ENCODE peak calls at places on chromosomes 6 and 20, in ten cellular contexts. One of them, this sample, is unnamed.

GRCh38 chr20:47365023-47365764 is 8.7 kb upstream of the ZMYND8 start:
- ATAC-seq in stimulated activated naive CD8-positive, alpha-beta T cell treated with anti-CD3 and anti-CD28 coated beads, Interleukin-15, Interleukin-2, amounts not matched to agents 100 U/mL and 50 U/mL, for 24 hours: no peak
- ATAC-seq in foreskin keratinocyte: no peak
- ATAC-seq in central memory CD8-positive, alpha-beta T cell: no peak
- ATAC-seq in right lobe of liver: no peak
- ATAC-seq in activated naive CD8-positive, alpha-beta T cell treated with anti-CD3 and anti-CD28 coated beads, Interleukin-2, amount 50 U/mL, for 24 hours: no peak
- ATAC-seq in left lobe of liver: no peak
- ATAC-seq in activated CD4-positive, CD25-positive, alpha-beta regulatory T cell treated with anti-CD3 and anti-CD28 coated beads, Interleukin-2, amount 50 U/mL, for 24 hours: no peak
- ATAC-seq in right cardiac atrium: no peak
- ATAC-seq in sciatic nerve: no peak
- ATAC-seq in this sample: no peak

GRCh38 chr6:31680226-31680840 is 534 bp downstream of the LY6G5C start:
- ATAC-seq in stimulated activated naive CD8-positive, alpha-beta T cell treated with anti-CD3 and anti-CD28 coated beads, Interleukin-15, Interleukin-2, amounts not matched to agents 100 U/mL and 50 U/mL, for 24 hours: peak
- ATAC-seq in foreskin keratinocyte: peak
- ATAC-seq in central memory CD8-positive, alpha-beta T cell: peak
- ATAC-seq in right lobe of liver: no peak
- ATAC-seq in activated naive CD8-positive, alpha-beta T cell treated with anti-CD3 and anti-CD28 coated beads, Interleukin-2, amount 50 U/mL, for 24 hours: peak
- ATAC-seq in left lobe of liver: no peak
- ATAC-seq in activated CD4-positive, CD25-positive, alpha-beta regulatory T cell treated with anti-CD3 and anti-CD28 coated beads, Interleukin-2, amount 50 U/mL, for 24 hours: no peak
- ATAC-seq in right cardiac atrium: no peak
- ATAC-seq in sciatic nerve: no peak
- ATAC-seq in this sample: no peak

GRCh38 chr6:12592634-12593033 is 123.9 kb upstream of the PHACTR1 start:
- ATAC-seq in stimulated activated naive CD8-positive, alpha-beta T cell treated with anti-CD3 and anti-CD28 coated beads, Interleukin-15, Interleukin-2, amounts not matched to agents 100 U/mL and 50 U/mL, for 24 hours: no peak
- ATAC-seq in foreskin keratinocyte: peak
- ATAC-seq in central memory CD8-positive, alpha-beta T cell: no peak
- ATAC-seq in right lobe of liver: no peak
- ATAC-seq in activated naive CD8-positive, alpha-beta T cell treated with anti-CD3 and anti-CD28 coated beads, Interleukin-2, amount 50 U/mL, for 24 hours: no peak
- ATAC-seq in left lobe of liver: no peak
- ATAC-seq in activated CD4-positive, CD25-positive, alpha-beta regulatory T cell treated with anti-CD3 and anti-CD28 coated beads, Interleukin-2, amount 50 U/mL, for 24 hours: no peak
- ATAC-seq in right cardiac atrium: no peak
- ATAC-seq in sciatic nerve: no peak
- ATAC-seq in this sample: no peak

GRCh38 chr6:106177786-106178185 is 91.7 kb downstream of the PRDM1 start:
- ATAC-seq in stimulated activated naive CD8-positive, alpha-beta T cell treated with anti-CD3 and anti-CD28 coated beads, Interleukin-15, Interleukin-2, amounts not matched to agents 100 U/mL and 50 U/mL, for 24 hours: no peak
- ATAC-seq in foreskin keratinocyte: no peak
- ATAC-seq in central memory CD8-positive, alpha-beta T cell: no peak
- ATAC-seq in right lobe of liver: no peak
- ATAC-seq in activated naive CD8-positive, alpha-beta T cell treated with anti-CD3 and anti-CD28 coated beads, Interleukin-2, amount 50 U/mL, for 24 hours: no peak
- ATAC-seq in left lobe of liver: no peak
- ATAC-seq in activated CD4-positive, CD25-positive, alpha-beta regulatory T cell treated with anti-CD3 and anti-CD28 coated beads, Interleukin-2, amount 50 U/mL, for 24 hours: no peak
- ATAC-seq in right cardiac atrium: no peak
- ATAC-seq in sciatic nerve: no peak
- ATAC-seq in this sample: no peak

GRCh38 chr6:37142047-37142614 is 27.8 kb upstream of the PIM1 start:
- ATAC-seq in stimulated activated naive CD8-positive, alpha-beta T cell treated with anti-CD3 and anti-CD28 coated beads, Interleukin-15, Interleukin-2, amounts not matched to agents 100 U/mL and 50 U/mL, for 24 hours: no peak
- ATAC-seq in foreskin keratinocyte: no peak
- ATAC-seq in central memory CD8-positive, alpha-beta T cell: no peak
- ATAC-seq in right lobe of liver: no peak
- ATAC-seq in activated naive CD8-positive, alpha-beta T cell treated with anti-CD3 and anti-CD28 coated beads, Interleukin-2, amount 50 U/mL, for 24 hours: no peak
- ATAC-seq in left lobe of liver: no peak
- ATAC-seq in activated CD4-positive, CD25-positive, alpha-beta regulatory T cell treated with anti-CD3 and anti-CD28 coated beads, Interleukin-2, amount 50 U/mL, for 24 hours: no peak
- ATAC-seq in right cardiac atrium: no peak
- ATAC-seq in sciatic nerve: no peak
- ATAC-seq in this sample: no peak

GRCh38 chr20:63919130-63919529 is 24.2 kb downstream of the DNAJC5 start:
- ATAC-seq in stimulated activated naive CD8-positive, alpha-beta T cell treated with anti-CD3 and anti-CD28 coated beads, Interleukin-15, Interleukin-2, amounts not matched to agents 100 U/mL and 50 U/mL, for 24 hours: no peak
- ATAC-seq in foreskin keratinocyte: no peak
- ATAC-seq in central memory CD8-positive, alpha-beta T cell: no peak
- ATAC-seq in right lobe of liver: no peak
- ATAC-seq in activated naive CD8-positive, alpha-beta T cell treated with anti-CD3 and anti-CD28 coated beads, Interleukin-2, amount 50 U/mL, for 24 hours: no peak
- ATAC-seq in left lobe of liver: no peak
- ATAC-seq in activated CD4-positive, CD25-positive, alpha-beta regulatory T cell treated with anti-CD3 and anti-CD28 coated beads, Interleukin-2, amount 50 U/mL, for 24 hours: no peak
- ATAC-seq in right cardiac atrium: no peak
- ATAC-seq in sciatic nerve: no peak
- ATAC-seq in this sample: no peak

GRCh38 chr6:42100029-42100901 is 42.2 kb downstream of the C6orf132 start:
- ATAC-seq in stimulated activated naive CD8-positive, alpha-beta T cell treated with anti-CD3 and anti-CD28 coated beads, Interleukin-15, Interleukin-2, amounts not matched to agents 100 U/mL and 50 U/mL, for 24 hours: peak
- ATAC-seq in foreskin keratinocyte: peak
- ATAC-seq in central memory CD8-positive, alpha-beta T cell: no peak
- ATAC-seq in right lobe of liver: no peak
- ATAC-seq in activated naive CD8-positive, alpha-beta T cell treated with anti-CD3 and anti-CD28 coated beads, Interleukin-2, amount 50 U/mL, for 24 hours: peak
- ATAC-seq in left lobe of liver: no peak
- ATAC-seq in activated CD4-positive, CD25-positive, alpha-beta regulatory T cell treated with anti-CD3 and anti-CD28 coated beads, Interleukin-2, amount 50 U/mL, for 24 hours: no peak
- ATAC-seq in right cardiac atrium: no peak
- ATAC-seq in sciatic nerve: peak
- ATAC-seq in this sample: peak

GRCh38 chr6:166307981-166308768 is at the start of gene PRR18:
- ATAC-seq in stimulated activated naive CD8-positive, alpha-beta T cell treated with anti-CD3 and anti-CD28 coated beads, Interleukin-15, Interleukin-2, amounts not matched to agents 100 U/mL and 50 U/mL, for 24 hours: peak
- ATAC-seq in foreskin keratinocyte: peak
- ATAC-seq in central memory CD8-positive, alpha-beta T cell: peak
- ATAC-seq in right lobe of liver: peak
- ATAC-seq in activated naive CD8-positive, alpha-beta T cell treated with anti-CD3 and anti-CD28 coated beads, Interleukin-2, amount 50 U/mL, for 24 hours: peak
- ATAC-seq in left lobe of liver: peak
- ATAC-seq in activated CD4-positive, CD25-positive, alpha-beta regulatory T cell treated with anti-CD3 and anti-CD28 coated beads, Interleukin-2, amount 50 U/mL, for 24 hours: no peak
- ATAC-seq in right cardiac atrium: peak
- ATAC-seq in sciatic nerve: no peak
- ATAC-seq in this sample: peak

GRCh38 chr20:47209982-47210381 is 146.5 kb downstream of the ZMYND8 start:
- ATAC-seq in stimulated activated naive CD8-positive, alpha-beta T cell treated with anti-CD3 and anti-CD28 coated beads, Interleukin-15, Interleukin-2, amounts not matched to agents 100 U/mL and 50 U/mL, for 24 hours: no peak
- ATAC-seq in foreskin keratinocyte: no peak
- ATAC-seq in central memory CD8-positive, alpha-beta T cell: no peak
- ATAC-seq in right lobe of liver: no peak
- ATAC-seq in activated naive CD8-positive, alpha-beta T cell treated with anti-CD3 and anti-CD28 coated beads, Interleukin-2, amount 50 U/mL, for 24 hours: no peak
- ATAC-seq in left lobe of liver: no peak
- ATAC-seq in activated CD4-positive, CD25-positive, alpha-beta regulatory T cell treated with anti-CD3 and anti-CD28 coated beads, Interleukin-2, amount 50 U/mL, for 24 hours: no peak
- ATAC-seq in right cardiac atrium: no peak
- ATAC-seq in sciatic nerve: no peak
- ATAC-seq in this sample: no peak

GRCh38 chr6:138563650-138564049 is 64.4 kb upstream of the NHSL1 start:
- ATAC-seq in stimulated activated naive CD8-positive, alpha-beta T cell treated with anti-CD3 and anti-CD28 coated beads, Interleukin-15, Interleukin-2, amounts not matched to agents 100 U/mL and 50 U/mL, for 24 hours: no peak
- ATAC-seq in foreskin keratinocyte: peak
- ATAC-seq in central memory CD8-positive, alpha-beta T cell: no peak
- ATAC-seq in right lobe of liver: no peak
- ATAC-seq in activated naive CD8-positive, alpha-beta T cell treated with anti-CD3 and anti-CD28 coated beads, Interleukin-2, amount 50 U/mL, for 24 hours: no peak
- ATAC-seq in left lobe of liver: no peak
- ATAC-seq in activated CD4-positive, CD25-positive, alpha-beta regulatory T cell treated with anti-CD3 and anti-CD28 coated beads, Interleukin-2, amount 50 U/mL, for 24 hours: no peak
- ATAC-seq in right cardiac atrium: no peak
- ATAC-seq in sciatic nerve: no peak
- ATAC-seq in this sample: no peak

GRCh38 chr6:43798688-43799444 is 28.9 kb downstream of the VEGFA start:
- ATAC-seq in stimulated activated naive CD8-positive, alpha-beta T cell treated with anti-CD3 and anti-CD28 coated beads, Interleukin-15, Interleukin-2, amounts not matched to agents 100 U/mL and 50 U/mL, for 24 hours: peak
- ATAC-seq in foreskin keratinocyte: peak
- ATAC-seq in central memory CD8-positive, alpha-beta T cell: no peak
- ATAC-seq in right lobe of liver: peak
- ATAC-seq in activated naive CD8-positive, alpha-beta T cell treated with anti-CD3 and anti-CD28 coated beads, Interleukin-2, amount 50 U/mL, for 24 hours: peak
- ATAC-seq in left lobe of liver: peak
- ATAC-seq in activated CD4-positive, CD25-positive, alpha-beta regulatory T cell treated with anti-CD3 and anti-CD28 coated beads, Interleukin-2, amount 50 U/mL, for 24 hours: peak
- ATAC-seq in right cardiac atrium: peak
- ATAC-seq in sciatic nerve: no peak
- ATAC-seq in this sample: no peak

GRCh38 chr6:74715362-74716068 is 490.3 kb downstream of the COL12A1 start:
- ATAC-seq in stimulated activated naive CD8-positive, alpha-beta T cell treated with anti-CD3 and anti-CD28 coated beads, Interleukin-15, Interleukin-2, amounts not matched to agents 100 U/mL and 50 U/mL, for 24 hours: no peak
- ATAC-seq in foreskin keratinocyte: peak
- ATAC-seq in central memory CD8-positive, alpha-beta T cell: no peak
- ATAC-seq in right lobe of liver: no peak
- ATAC-seq in activated naive CD8-positive, alpha-beta T cell treated with anti-CD3 and anti-CD28 coated beads, Interleukin-2, amount 50 U/mL, for 24 hours: no peak
- ATAC-seq in left lobe of liver: no peak
- ATAC-seq in activated CD4-positive, CD25-positive, alpha-beta regulatory T cell treated with anti-CD3 and anti-CD28 coated beads, Interleukin-2, amount 50 U/mL, for 24 hours: no peak
- ATAC-seq in right cardiac atrium: no peak
- ATAC-seq in sciatic nerve: no peak
- ATAC-seq in this sample: no peak

GRCh38 chr6:148790817-148791216 is 44.0 kb downstream of the UST start:
- ATAC-seq in stimulated activated naive CD8-positive, alpha-beta T cell treated with anti-CD3 and anti-CD28 coated beads, Interleukin-15, Interleukin-2, amounts not matched to agents 100 U/mL and 50 U/mL, for 24 hours: no peak
- ATAC-seq in foreskin keratinocyte: no peak
- ATAC-seq in central memory CD8-positive, alpha-beta T cell: no peak
- ATAC-seq in right lobe of liver: no peak
- ATAC-seq in activated naive CD8-positive, alpha-beta T cell treated with anti-CD3 and anti-CD28 coated beads, Interleukin-2, amount 50 U/mL, for 24 hours: no peak
- ATAC-seq in left lobe of liver: no peak
- ATAC-seq in activated CD4-positive, CD25-positive, alpha-beta regulatory T cell treated with anti-CD3 and anti-CD28 coated beads, Interleukin-2, amount 50 U/mL, for 24 hours: no peak
- ATAC-seq in right cardiac atrium: no peak
- ATAC-seq in sciatic nerve: no peak
- ATAC-seq in this sample: no peak

GRCh38 chr6:142355481-142356174 is 53.8 kb downstream of the ADGRG6 start:
- ATAC-seq in stimulated activated naive CD8-positive, alpha-beta T cell treated with anti-CD3 and anti-CD28 coated beads, Interleukin-15, Interleukin-2, amounts not matched to agents 100 U/mL and 50 U/mL, for 24 hours: peak
- ATAC-seq in foreskin keratinocyte: peak
- ATAC-seq in central memory CD8-positive, alpha-beta T cell: peak
- ATAC-seq in right lobe of liver: no peak
- ATAC-seq in activated naive CD8-positive, alpha-beta T cell treated with anti-CD3 and anti-CD28 coated beads, Interleukin-2, amount 50 U/mL, for 24 hours: peak
- ATAC-seq in left lobe of liver: no peak
- ATAC-seq in activated CD4-positive, CD25-positive, alpha-beta regulatory T cell treated with anti-CD3 and anti-CD28 coated beads, Interleukin-2, amount 50 U/mL, for 24 hours: peak
- ATAC-seq in right cardiac atrium: no peak
- ATAC-seq in sciatic nerve: no peak
- ATAC-seq in this sample: no peak

GRCh38 chr6:88538130-88538706 is 372.1 kb upstream of the CNR1 start:
- ATAC-seq in stimulated activated naive CD8-positive, alpha-beta T cell treated with anti-CD3 and anti-CD28 coated beads, Interleukin-15, Interleukin-2, amounts not matched to agents 100 U/mL and 50 U/mL, for 24 hours: no peak
- ATAC-seq in foreskin keratinocyte: no peak
- ATAC-seq in central memory CD8-positive, alpha-beta T cell: no peak
- ATAC-seq in right lobe of liver: no peak
- ATAC-seq in activated naive CD8-positive, alpha-beta T cell treated with anti-CD3 and anti-CD28 coated beads, Interleukin-2, amount 50 U/mL, for 24 hours: no peak
- ATAC-seq in left lobe of liver: no peak
- ATAC-seq in activated CD4-positive, CD25-positive, alpha-beta regulatory T cell treated with anti-CD3 and anti-CD28 coated beads, Interleukin-2, amount 50 U/mL, for 24 hours: no peak
- ATAC-seq in right cardiac atrium: no peak
- ATAC-seq in sciatic nerve: no peak
- ATAC-seq in this sample: no peak

GRCh38 chr6:46090115-46091079 is 39.4 kb upstream of the ENPP4 start:
- ATAC-seq in stimulated activated naive CD8-positive, alpha-beta T cell treated with anti-CD3 and anti-CD28 coated beads, Interleukin-15, Interleukin-2, amounts not matched to agents 100 U/mL and 50 U/mL, for 24 hours: peak
- ATAC-seq in foreskin keratinocyte: peak
- ATAC-seq in central memory CD8-positive, alpha-beta T cell: no peak
- ATAC-seq in right lobe of liver: peak
- ATAC-seq in activated naive CD8-positive, alpha-beta T cell treated with anti-CD3 and anti-CD28 coated beads, Interleukin-2, amount 50 U/mL, for 24 hours: peak
- ATAC-seq in left lobe of liver: peak
- ATAC-seq in activated CD4-positive, CD25-positive, alpha-beta regulatory T cell treated with anti-CD3 and anti-CD28 coated beads, Interleukin-2, amount 50 U/mL, for 24 hours: no peak
- ATAC-seq in right cardiac atrium: peak
- ATAC-seq in sciatic nerve: peak
- ATAC-seq in this sample: no peak

GRCh38 chr20:59839372-59839771 is 94.1 kb downstream of the SYCP2 start:
- ATAC-seq in stimulated activated naive CD8-positive, alpha-beta T cell treated with anti-CD3 and anti-CD28 coated beads, Interleukin-15, Interleukin-2, amounts not matched to agents 100 U/mL and 50 U/mL, for 24 hours: no peak
- ATAC-seq in foreskin keratinocyte: no peak
- ATAC-seq in central memory CD8-positive, alpha-beta T cell: no peak
- ATAC-seq in right lobe of liver: no peak
- ATAC-seq in activated naive CD8-positive, alpha-beta T cell treated with anti-CD3 and anti-CD28 coated beads, Interleukin-2, amount 50 U/mL, for 24 hours: no peak
- ATAC-seq in left lobe of liver: no peak
- ATAC-seq in activated CD4-positive, CD25-positive, alpha-beta regulatory T cell treated with anti-CD3 and anti-CD28 coated beads, Interleukin-2, amount 50 U/mL, for 24 hours: no peak
- ATAC-seq in right cardiac atrium: peak
- ATAC-seq in sciatic nerve: no peak
- ATAC-seq in this sample: no peak

GRCh38 chr6:30450908-30451818 is 38.1 kb upstream of the HLA-E start:
- ATAC-seq in stimulated activated naive CD8-positive, alpha-beta T cell treated with anti-CD3 and anti-CD28 coated beads, Interleukin-15, Interleukin-2, amounts not matched to agents 100 U/mL and 50 U/mL, for 24 hours: peak
- ATAC-seq in foreskin keratinocyte: no peak
- ATAC-seq in central memory CD8-positive, alpha-beta T cell: peak
- ATAC-seq in right lobe of liver: peak
- ATAC-seq in activated naive CD8-positive, alpha-beta T cell treated with anti-CD3 and anti-CD28 coated beads, Interleukin-2, amount 50 U/mL, for 24 hours: peak
- ATAC-seq in left lobe of liver: peak
- ATAC-seq in activated CD4-positive, CD25-positive, alpha-beta regulatory T cell treated with anti-CD3 and anti-CD28 coated beads, Interleukin-2, amount 50 U/mL, for 24 hours: peak
- ATAC-seq in right cardiac atrium: peak
- ATAC-seq in sciatic nerve: peak
- ATAC-seq in this sample: peak

GRCh38 chr6:125821825-125822281 is 31.1 kb downstream of the NCOA7 start:
- ATAC-seq in stimulated activated naive CD8-positive, alpha-beta T cell treated with anti-CD3 and anti-CD28 coated beads, Interleukin-15, Interleukin-2, amounts not matched to agents 100 U/mL and 50 U/mL, for 24 hours: peak
- ATAC-seq in foreskin keratinocyte: no peak
- ATAC-seq in central memory CD8-positive, alpha-beta T cell: no peak
- ATAC-seq in right lobe of liver: peak
- ATAC-seq in activated naive CD8-positive, alpha-beta T cell treated with anti-CD3 and anti-CD28 coated beads, Interleukin-2, amount 50 U/mL, for 24 hours: peak
- ATAC-seq in left lobe of liver: peak
- ATAC-seq in activated CD4-positive, CD25-positive, alpha-beta regulatory T cell treated with anti-CD3 and anti-CD28 coated beads, Interleukin-2, amount 50 U/mL, for 24 hours: no peak
- ATAC-seq in right cardiac atrium: peak
- ATAC-seq in sciatic nerve: no peak
- ATAC-seq in this sample: peak

GRCh38 chr20:18041462-18041861 is 16.3 kb downstream of the OVOL2 start:
- ATAC-seq in stimulated activated naive CD8-positive, alpha-beta T cell treated with anti-CD3 and anti-CD28 coated beads, Interleukin-15, Interleukin-2, amounts not matched to agents 100 U/mL and 50 U/mL, for 24 hours: no peak
- ATAC-seq in foreskin keratinocyte: no peak
- ATAC-seq in central memory CD8-positive, alpha-beta T cell: no peak
- ATAC-seq in right lobe of liver: no peak
- ATAC-seq in activated naive CD8-positive, alpha-beta T cell treated with anti-CD3 and anti-CD28 coated beads, Interleukin-2, amount 50 U/mL, for 24 hours: no peak
- ATAC-seq in left lobe of liver: no peak
- ATAC-seq in activated CD4-positive, CD25-positive, alpha-beta regulatory T cell treated with anti-CD3 and anti-CD28 coated beads, Interleukin-2, amount 50 U/mL, for 24 hours: no peak
- ATAC-seq in right cardiac atrium: no peak
- ATAC-seq in sciatic nerve: no peak
- ATAC-seq in this sample: no peak

GRCh38 chr6:22271044-22271443 is 25.8 kb downstream of the PRL start:
- ATAC-seq in stimulated activated naive CD8-positive, alpha-beta T cell treated with anti-CD3 and anti-CD28 coated beads, Interleukin-15, Interleukin-2, amounts not matched to agents 100 U/mL and 50 U/mL, for 24 hours: no peak
- ATAC-seq in foreskin keratinocyte: no peak
- ATAC-seq in central memory CD8-positive, alpha-beta T cell: no peak
- ATAC-seq in right lobe of liver: no peak
- ATAC-seq in activated naive CD8-positive, alpha-beta T cell treated with anti-CD3 and anti-CD28 coated beads, Interleukin-2, amount 50 U/mL, for 24 hours: no peak
- ATAC-seq in left lobe of liver: no peak
- ATAC-seq in activated CD4-positive, CD25-positive, alpha-beta regulatory T cell treated with anti-CD3 and anti-CD28 coated beads, Interleukin-2, amount 50 U/mL, for 24 hours: no peak
- ATAC-seq in right cardiac atrium: no peak
- ATAC-seq in sciatic nerve: no peak
- ATAC-seq in this sample: no peak

GRCh38 chr6:26588965-26589364 is 7.8 kb upstream of the ABT1 start:
- ATAC-seq in stimulated activated naive CD8-positive, alpha-beta T cell treated with anti-CD3 and anti-CD28 coated beads, Interleukin-15, Interleukin-2, amounts not matched to agents 100 U/mL and 50 U/mL, for 24 hours: no peak
- ATAC-seq in foreskin keratinocyte: no peak
- ATAC-seq in central memory CD8-positive, alpha-beta T cell: no peak
- ATAC-seq in right lobe of liver: no peak
- ATAC-seq in activated naive CD8-positive, alpha-beta T cell treated with anti-CD3 and anti-CD28 coated beads, Interleukin-2, amount 50 U/mL, for 24 hours: no peak
- ATAC-seq in left lobe of liver: no peak
- ATAC-seq in activated CD4-positive, CD25-positive, alpha-beta regulatory T cell treated with anti-CD3 and anti-CD28 coated beads, Interleukin-2, amount 50 U/mL, for 24 hours: no peak
- ATAC-seq in right cardiac atrium: no peak
- ATAC-seq in sciatic nerve: no peak
- ATAC-seq in this sample: no peak

GRCh38 chr6:154868143-154868594 is 126.9 kb upstream of the TIAM2 start:
- ATAC-seq in stimulated activated naive CD8-positive, alpha-beta T cell treated with anti-CD3 and anti-CD28 coated beads, Interleukin-15, Interleukin-2, amounts not matched to agents 100 U/mL and 50 U/mL, for 24 hours: no peak
- ATAC-seq in foreskin keratinocyte: peak
- ATAC-seq in central memory CD8-positive, alpha-beta T cell: no peak
- ATAC-seq in right lobe of liver: peak
- ATAC-seq in activated naive CD8-positive, alpha-beta T cell treated with anti-CD3 and anti-CD28 coated beads, Interleukin-2, amount 50 U/mL, for 24 hours: no peak
- ATAC-seq in left lobe of liver: peak
- ATAC-seq in activated CD4-positive, CD25-positive, alpha-beta regulatory T cell treated with anti-CD3 and anti-CD28 coated beads, Interleukin-2, amount 50 U/mL, for 24 hours: peak
- ATAC-seq in right cardiac atrium: no peak
- ATAC-seq in sciatic nerve: no peak
- ATAC-seq in this sample: no peak

GRCh38 chr6:52617087-52617486 is 40.2 kb upstream of the TRAM2 start:
- ATAC-seq in stimulated activated naive CD8-positive, alpha-beta T cell treated with anti-CD3 and anti-CD28 coated beads, Interleukin-15, Interleukin-2, amounts not matched to agents 100 U/mL and 50 U/mL, for 24 hours: no peak
- ATAC-seq in foreskin keratinocyte: no peak
- ATAC-seq in central memory CD8-positive, alpha-beta T cell: no peak
- ATAC-seq in right lobe of liver: peak
- ATAC-seq in activated naive CD8-positive, alpha-beta T cell treated with anti-CD3 and anti-CD28 coated beads, Interleukin-2, amount 50 U/mL, for 24 hours: no peak
- ATAC-seq in left lobe of liver: peak
- ATAC-seq in activated CD4-positive, CD25-positive, alpha-beta regulatory T cell treated with anti-CD3 and anti-CD28 coated beads, Interleukin-2, amount 50 U/mL, for 24 hours: no peak
- ATAC-seq in right cardiac atrium: no peak
- ATAC-seq in sciatic nerve: no peak
- ATAC-seq in this sample: no peak

GRCh38 chr6:37704923-37705238 is 7.2 kb upstream of the MDGA1 start:
- ATAC-seq in stimulated activated naive CD8-positive, alpha-beta T cell treated with anti-CD3 and anti-CD28 coated beads, Interleukin-15, Interleukin-2, amounts not matched to agents 100 U/mL and 50 U/mL, for 24 hours: no peak
- ATAC-seq in foreskin keratinocyte: no peak
- ATAC-seq in central memory CD8-positive, alpha-beta T cell: no peak
- ATAC-seq in right lobe of liver: no peak
- ATAC-seq in activated naive CD8-positive, alpha-beta T cell treated with anti-CD3 and anti-CD28 coated beads, Interleukin-2, amount 50 U/mL, for 24 hours: no peak
- ATAC-seq in left lobe of liver: no peak
- ATAC-seq in activated CD4-positive, CD25-positive, alpha-beta regulatory T cell treated with anti-CD3 and anti-CD28 coated beads, Interleukin-2, amount 50 U/mL, for 24 hours: no peak
- ATAC-seq in right cardiac atrium: no peak
- ATAC-seq in sciatic nerve: no peak
- ATAC-seq in this sample: no peak

GRCh38 chr6:26408828-26409730 is 7.0 kb downstream of the BTN3A1 start:
- ATAC-seq in stimulated activated naive CD8-positive, alpha-beta T cell treated with anti-CD3 and anti-CD28 coated beads, Interleukin-15, Interleukin-2, amounts not matched to agents 100 U/mL and 50 U/mL, for 24 hours: no peak
- ATAC-seq in foreskin keratinocyte: no peak
- ATAC-seq in central memory CD8-positive, alpha-beta T cell: no peak
- ATAC-seq in right lobe of liver: no peak
- ATAC-seq in activated naive CD8-positive, alpha-beta T cell treated with anti-CD3 and anti-CD28 coated beads, Interleukin-2, amount 50 U/mL, for 24 hours: no peak
- ATAC-seq in left lobe of liver: no peak
- ATAC-seq in activated CD4-positive, CD25-positive, alpha-beta regulatory T cell treated with anti-CD3 and anti-CD28 coated beads, Interleukin-2, amount 50 U/mL, for 24 hours: no peak
- ATAC-seq in right cardiac atrium: no peak
- ATAC-seq in sciatic nerve: no peak
- ATAC-seq in this sample: no peak

GRCh38 chr20:45970646-45971424 is 1.2 kb downstream of the ZNF335 start:
- ATAC-seq in stimulated activated naive CD8-positive, alpha-beta T cell treated with anti-CD3 and anti-CD28 coated beads, Interleukin-15, Interleukin-2, amounts not matched to agents 100 U/mL and 50 U/mL, for 24 hours: no peak
- ATAC-seq in foreskin keratinocyte: no peak
- ATAC-seq in central memory CD8-positive, alpha-beta T cell: peak
- ATAC-seq in right lobe of liver: peak
- ATAC-seq in activated naive CD8-positive, alpha-beta T cell treated with anti-CD3 and anti-CD28 coated beads, Interleukin-2, amount 50 U/mL, for 24 hours: no peak
- ATAC-seq in left lobe of liver: peak
- ATAC-seq in activated CD4-positive, CD25-positive, alpha-beta regulatory T cell treated with anti-CD3 and anti-CD28 coated beads, Interleukin-2, amount 50 U/mL, for 24 hours: no peak
- ATAC-seq in right cardiac atrium: peak
- ATAC-seq in sciatic nerve: peak
- ATAC-seq in this sample: no peak

GRCh38 chr6:548091-548490 is 108.8 kb downstream of the HUS1B start:
- ATAC-seq in stimulated activated naive CD8-positive, alpha-beta T cell treated with anti-CD3 and anti-CD28 coated beads, Interleukin-15, Interleukin-2, amounts not matched to agents 100 U/mL and 50 U/mL, for 24 hours: peak
- ATAC-seq in foreskin keratinocyte: no peak
- ATAC-seq in central memory CD8-positive, alpha-beta T cell: no peak
- ATAC-seq in right lobe of liver: no peak
- ATAC-seq in activated naive CD8-positive, alpha-beta T cell treated with anti-CD3 and anti-CD28 coated beads, Interleukin-2, amount 50 U/mL, for 24 hours: peak
- ATAC-seq in left lobe of liver: no peak
- ATAC-seq in activated CD4-positive, CD25-positive, alpha-beta regulatory T cell treated with anti-CD3 and anti-CD28 coated beads, Interleukin-2, amount 50 U/mL, for 24 hours: peak
- ATAC-seq in right cardiac atrium: no peak
- ATAC-seq in sciatic nerve: no peak
- ATAC-seq in this sample: no peak

This sample was measured in gastroesophageal sphincter.